ENCODE peak calls at places on chromosomes 4 and X, in seven cellular contexts. Q, F, G, I, J, W and D are unnamed samples.

GRCh38 chr4:16617416-16617815 is 281.0 kb downstream of the LDB2 start:
- DNase-seq in Q (no peak), G (no peak), J (no peak), W (no peak), F (no peak), I (no peak), D (no peak)

GRCh38 chr4:15063341-15063740 is 61.1 kb downstream of the CPEB2 start:
- DNase-seq in J (no peak), G (no peak), Q (no peak), F (no peak), W (no peak), I (no peak), D (no peak)

GRCh38 chrX:66760648-66761047 is 121.8 kb upstream of the EDA2R start:
- DNase-seq in J (no peak), F (no peak), G (no peak), Q (no peak), W (peak), I (no peak), D (no peak)

GRCh38 chr4:144594471-144594986 is 51.4 kb upstream of the HHIP start:
- DNase-seq in I (no peak), Q (no peak), F (peak), G (no peak), W (no peak), J (no peak), D (no peak)

GRCh38 chr4:5882947-5883346 is 9.9 kb downstream of the CRMP1 start:
- DNase-seq in I (no peak), J (no peak), F (no peak), Q (no peak), G (no peak), W (peak), D (no peak)

GRCh38 chrX:19566359-19567141 is 51.2 kb upstream of the MAP3K15 start:
- DNase-seq in J (no peak), W (no peak), Q (no peak), G (no peak), I (no peak), F (no peak), D (no peak)

GRCh38 chr4:15912236-15912635 is 26.3 kb downstream of the FGFBP1 start:
- DNase-seq in J (no peak), F (no peak), G (no peak), W (peak), I (no peak), Q (no peak), D (no peak)

GRCh38 chr4:88511236-88511635 is 12.3 kb downstream of the PYURF start:
- DNase-seq in I (no peak), W (peak), Q (no peak), G (no peak), F (no peak), J (no peak), D (no peak)

GRCh38 chrX:150693782-150694574 is 782 bp downstream of the MTMR1 start:
- DNase-seq in G (peak), F (peak), I (no peak), W (peak), J (peak), Q (no peak), D (peak)

GRCh38 chr4:1236103-1236641 is 12.8 kb downstream of the CTBP1 start:
- DNase-seq in J (no peak), W (no peak), I (no peak), G (no peak), F (no peak), Q (no peak), D (peak)

GRCh38 chr4:95392886-95393285 is 155.9 kb downstream of the UNC5C start:
- DNase-seq in I (no peak), G (no peak), Q (no peak), W (no peak), F (no peak), J (no peak), D (no peak)

GRCh38 chr4:1376391-1376840 is 29.4 kb downstream of the UVSSA start:
- DNase-seq in F (no peak), Q (peak), G (no peak), I (no peak), W (no peak), J (no peak), D (no peak)

GRCh38 chrX:13165747-13166146 is 121.3 kb upstream of the FAM9C start:
- DNase-seq in F (no peak), G (no peak), W (no peak), I (no peak), Q (no peak), J (no peak), D (no peak)

GRCh38 chr4:22877653-22878052 is 184.9 kb downstream of the GBA3 start:
- DNase-seq in J (no peak), Q (no peak), W (no peak), G (peak), F (no peak), I (no peak), D (no peak)

GRCh38 chr4:121939690-121940089 is 12.2 kb downstream of the TRPC3 start:
- DNase-seq in J (no peak), I (no peak), Q (no peak), W (no peak), G (no peak), F (no peak), D (no peak)

GRCh38 chrX:30957753-30958152 is 68.7 kb upstream of the TAB3 start:
- DNase-seq in Q (no peak), G (no peak), F (peak), I (no peak), W (peak), J (no peak), D (no peak)

GRCh38 chr4:84681488-84682274 is 98.8 kb downstream of the CDS1 start:
- DNase-seq in G (no peak), Q (no peak), J (no peak), W (peak), I (peak), F (peak), D (no peak)

GRCh38 chr4:33746979-33747378 is 2497.3 kb downstream of the ARAP2 start:
- DNase-seq in J (no peak), W (no peak), G (no peak), Q (no peak), I (no peak), F (no peak), D (no peak)

GRCh38 chr4:76251448-76252270 is at the start of gene FAM47E:
- DNase-seq in I (no peak), J (peak), W (peak), Q (peak), F (peak), G (peak), D (peak)

GRCh38 chr4:128427832-128428366 is 140.3 kb upstream of the PGRMC2 start:
- DNase-seq in Q (no peak), G (peak), J (no peak), I (no peak), F (peak), W (peak), D (no peak)

GRCh38 chr4:152165146-152165545 is 370.7 kb downstream of the FBXW7 start:
- DNase-seq in W (peak), F (peak), I (no peak), J (no peak), G (no peak), Q (no peak), D (no peak)

GRCh38 chr4:104421576-104421975 is 73.1 kb downstream of the CXXC4 start:
- DNase-seq in F (peak), Q (no peak), G (no peak), W (no peak), I (no peak), J (no peak), D (no peak)

GRCh38 chr4:84968936-84969335 is 2.4 kb upstream of the WDFY3 start:
- DNase-seq in G (no peak), I (no peak), F (no peak), Q (no peak), J (no peak), W (no peak), D (no peak)

GRCh38 chrX:110226931-110227330 is 91.0 kb downstream of the AMMECR1 start:
- DNase-seq in Q (no peak), I (no peak), G (no peak), W (peak), J (no peak), F (peak), D (no peak)